ENCODE peak calls at places on chromosomes 3 and 15, in ten cellular contexts. T is PC-9, B is neural progenitor cell, W is HCT116, S is pancreas, P is breast epithelium, E is adrenal gland, Q is cardiac muscle cell, H is heart left ventricle, Y is body of pancreas. A is an unnamed sample. For H3K4me1, the result is how much of the 10 kb centered on the place peaks cover.

GRCh38 chr3:47910777-47911440 is 105.3 kb downstream of the MAP4 start:
- DNase-seq in T (peak), B (no peak), W (peak), S (no peak), P (no peak), E (peak), Q (no peak), H (no peak), Y (peak), A (peak)

GRCh38 chr15:89098281-89098680 is 10.0 kb downstream of the ABHD2 start:
- DNase-seq in T (no peak), B (no peak), W (no peak), S (no peak), P (no peak), E (no peak), Q (no peak), H (no peak), Y (no peak), A (no peak)

GRCh38 chr3:11323827-11324226 is 51.6 kb downstream of the ATG7 start:
- DNase-seq in T (no peak), B (no peak), W (no peak), S (no peak), P (no peak), E (no peak), Q (no peak), H (no peak), Y (no peak), A (no peak)

GRCh38 chr3:11367116-11367781 is 95.1 kb downstream of the ATG7 start:
- DNase-seq in T (no peak), B (peak), W (no peak), S (no peak), P (no peak), E (peak), Q (no peak), H (no peak), Y (no peak), A (peak)

GRCh38 chr3:12758025-12758830 is 831 bp downstream of the TMEM40 start:
- DNase-seq in T (peak), B (no peak), W (no peak), S (no peak), P (no peak), E (peak), Q (peak), H (peak), Y (no peak), A (peak)

GRCh38 chr3:59127071-59127470 is 77.2 kb upstream of the CFAP20DC start:
- DNase-seq in T (no peak), B (no peak), W (no peak), S (no peak), P (no peak), E (no peak), Q (peak), H (no peak), Y (no peak), A (no peak)

GRCh38 chr3:112003321-112004080 is 4.8 kb downstream of the TAGLN3 start:
- DNase-seq in T (no peak), B (no peak), W (no peak), S (no peak), P (no peak), E (no peak), Q (no peak), H (no peak), Y (no peak), A (no peak)

GRCh38 chr3:46417841-46418611 is 11.0 kb downstream of the CCRL2 start:
- DNase-seq in T (no peak), B (no peak), W (no peak), S (no peak), P (no peak), E (no peak), Q (no peak), H (no peak), Y (no peak), A (no peak)

GRCh38 chr15:20644026-20644425 is 102.4 kb upstream of the GOLGA6L6 start:
- DNase-seq in T (no peak), B (no peak), W (no peak), S (peak), P (no peak), E (no peak), Q (no peak), H (no peak), Y (no peak), A (no peak)

GRCh38 chr3:184543256-184543655 is 18.3 kb upstream of the EPHB3 start:
- DNase-seq in T (no peak), B (no peak), W (no peak), S (no peak), P (no peak), E (no peak), Q (no peak), H (no peak), Y (no peak), A (no peak)

GRCh38 chr3:140308535-140308934 is 369.3 kb upstream of the TRIM42 start:
- DNase-seq in T (no peak), B (no peak), W (no peak), S (no peak), P (no peak), E (no peak), Q (no peak), H (no peak), Y (no peak), A (no peak)

GRCh38 chr15:67156426-67156825 is 91.0 kb downstream of the SMAD3 start:
- DNase-seq in T (no peak), B (no peak), W (no peak), S (no peak), P (no peak), E (no peak), Q (no peak), H (no peak), Y (no peak), A (no peak)
- H3K4me1 ChIP-seq in T (under half), B (under half), W (under half), S (under half), P (under half), E (under half), Q (under half), H (under half), Y (under half), A (half or more)

DNA sequence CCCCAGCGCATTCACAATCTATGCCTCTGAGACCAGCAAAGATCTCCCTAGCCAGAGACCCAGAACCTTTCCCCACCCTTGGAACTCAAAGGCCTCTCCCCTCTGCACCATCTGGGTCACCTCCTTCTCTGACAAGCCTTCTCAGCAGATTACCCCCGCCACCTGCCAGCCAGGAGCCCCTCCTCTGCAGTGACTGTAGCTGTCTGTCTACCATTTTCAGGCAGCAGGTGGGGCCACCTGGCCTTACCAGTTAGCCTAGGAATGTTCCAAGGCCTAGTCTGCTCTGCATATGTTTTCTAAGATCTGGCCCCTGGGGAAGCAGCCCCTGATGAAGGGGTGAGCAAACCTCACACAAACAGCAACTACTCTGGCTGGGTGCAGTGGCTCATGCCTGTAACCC is 2.4 kb downstream of the MYLK start:
- DNase-seq in T (no peak), B (no peak), W (no peak), S (no peak), P (no peak), E (no peak), Q (no peak), H (no peak), Y (no peak), A (no peak)
- TF ChIP-seq CTCF in T (no peak), B (no peak), W (no peak), S (no peak), P (no peak), E (no peak), Q (no peak), H (no peak), Y (no peak), A (no peak)

GRCh38 chr3:124779751-124780191 is 49.5 kb downstream of the UMPS start:
- DNase-seq in T (no peak), B (no peak), W (no peak), S (peak), P (no peak), E (no peak), Q (no peak), H (no peak), Y (no peak), A (no peak)

GRCh38 chr3:124779116-124779515 is 48.9 kb downstream of the UMPS start:
- DNase-seq in T (no peak), B (no peak), W (no peak), S (no peak), P (no peak), E (no peak), Q (no peak), H (no peak), Y (no peak), A (no peak)

GRCh38 chr3:124780767-124781485 is 50.7 kb downstream of the UMPS start:
- DNase-seq in T (no peak), B (peak), W (no peak), S (no peak), P (no peak), E (peak), Q (peak), H (peak), Y (peak), A (peak)

GRCh38 chr3:124781706-124782376 is 51.6 kb downstream of the UMPS start:
- DNase-seq in T (no peak), B (no peak), W (no peak), S (no peak), P (no peak), E (no peak), Q (no peak), H (no peak), Y (no peak), A (no peak)

GRCh38 chr3:124780356-124780755 is 50.1 kb downstream of the UMPS start:
- DNase-seq in T (no peak), B (no peak), W (no peak), S (no peak), P (peak), E (peak), Q (peak), H (peak), Y (no peak), A (peak)
- H3K4me1 ChIP-seq in T (under half), B (under half), W (under half), S (under half), P (under half), E (under half), Q (under half), H (half or more), Y (under half), A (under half)

GRCh38 chr15:64825431-64826294 is at the start of gene PIF1:
- DNase-seq in T (peak), B (peak), W (peak), S (no peak), P (peak), E (peak), Q (peak), H (peak), Y (peak), A (peak)
- TF ChIP-seq CTCF in T (no peak), B (no peak), W (no peak), S (no peak), P (no peak), E (no peak), Q (no peak), H (no peak), Y (no peak), A (no peak)

DNA sequence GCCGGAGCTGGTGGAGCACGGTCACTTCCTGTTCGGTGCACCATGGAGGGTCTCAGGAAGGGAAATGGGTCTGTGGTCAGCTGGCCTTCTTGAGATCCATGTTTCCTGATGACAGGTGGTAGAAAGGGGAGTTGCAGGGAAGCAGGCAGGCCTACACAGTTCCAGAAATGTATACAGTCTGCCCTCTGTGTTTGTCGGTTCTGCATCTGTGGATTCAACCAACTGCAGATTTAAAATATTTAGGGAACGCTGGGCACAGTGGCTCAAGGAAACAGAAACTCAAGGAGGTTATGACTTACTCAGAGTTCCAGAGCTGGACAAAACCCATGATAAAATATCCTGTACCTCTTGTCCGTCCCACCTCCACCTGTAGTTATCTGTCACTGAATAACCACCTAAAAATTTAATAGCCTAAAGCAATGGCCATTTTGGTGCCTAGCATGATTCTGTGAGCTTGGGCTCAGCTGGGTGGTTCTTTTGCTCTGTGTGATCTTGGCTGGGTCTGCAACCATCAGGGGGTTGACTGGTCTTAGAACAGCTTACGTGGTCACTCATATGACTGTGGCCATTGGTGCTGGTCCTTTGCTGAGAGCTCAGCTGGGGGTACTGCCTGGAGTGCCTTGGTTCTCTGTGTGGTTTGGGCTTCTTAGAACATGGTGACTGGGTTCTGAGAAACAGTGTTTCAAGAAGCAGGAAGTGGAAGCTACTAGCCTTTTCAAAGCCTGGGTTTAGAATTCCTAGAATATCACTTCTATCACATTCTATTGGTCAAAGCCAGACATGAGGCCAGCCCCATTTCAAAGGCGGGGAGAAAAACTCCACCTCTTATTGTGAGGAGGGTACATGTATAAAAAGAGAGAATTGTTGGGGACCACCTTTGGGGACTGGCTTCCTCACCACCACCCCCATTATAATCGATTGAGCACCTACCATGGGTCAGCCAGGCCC is 239.7 kb upstream of the BHLHE40 start:
- DNase-seq in T (no peak), B (no peak), W (no peak), S (no peak), P (no peak), E (no peak), Q (no peak), H (no peak), Y (no peak), A (no peak)
- H3K4me1 ChIP-seq in T (half or more), B (under half), W (under half), S (under half), P (under half), E (under half), Q (under half), H (half or more), Y (under half), A (under half)

GRCh38 chr15:91522609-91523332 is 330.7 kb upstream of the SLCO3A1 start:
- DNase-seq in T (no peak), B (peak), W (no peak), S (no peak), P (no peak), E (no peak), Q (no peak), H (no peak), Y (no peak), A (no peak)
- TF ChIP-seq CTCF in T (peak), B (peak), W (no peak), S (no peak), P (no peak), E (peak), Q (no peak), H (peak), Y (no peak), A (no peak)

GRCh38 chr3:98735296-98735695 is 27.8 kb upstream of the ST3GAL6 start:
- DNase-seq in T (no peak), B (no peak), W (no peak), S (no peak), P (no peak), E (no peak), Q (no peak), H (no peak), Y (no peak), A (no peak)
- H3K4me1 ChIP-seq in T (under half), B (under half), W (under half), S (under half), P (under half), E (under half), Q (under half), H (half or more), Y (under half), A (under half)